ENCODE peak calls at places on chromosomes 16 and 17, in seven cellular contexts. X, I, G, V, R, H and Q are unnamed samples.

GRCh38 chr16:48365601-48366164 is 19.5 kb downstream of the SIAH1 start:
- DNase-seq in H (peak), R (peak), V (peak), G (peak), X (peak), I (peak), Q (peak)

GRCh38 chr17:18027280-18027679 is 11.7 kb downstream of the ATPAF2 start:
- DNase-seq in G (no peak), I (no peak), V (no peak), H (no peak), X (no peak), R (no peak), Q (no peak)

GRCh38 chr17:3546997-3547396 is 10.6 kb downstream of the TRPV3 start:
- DNase-seq in V (no peak), H (no peak), R (no peak), G (peak), X (no peak), I (no peak), Q (no peak)

GRCh38 chr17:69975808-69976207 is 99.2 kb upstream of the KCNJ16 start:
- DNase-seq in H (no peak), G (no peak), X (no peak), I (no peak), R (no peak), V (no peak), Q (no peak)

GRCh38 chr16:89155851-89156739 is 15.5 kb upstream of the CDH15 start:
- DNase-seq in V (no peak), I (no peak), X (no peak), R (no peak), H (no peak), G (no peak), Q (peak)

GRCh38 chr17:3718251-3718650 is 5.5 kb upstream of the HASPIN start:
- DNase-seq in G (no peak), R (no peak), V (no peak), I (no peak), H (no peak), X (no peak), Q (no peak)

GRCh38 chr17:13597723-13598347 is 3.9 kb downstream of the HS3ST3A1 start:
- DNase-seq in H (no peak), R (no peak), X (peak), I (peak), V (peak), G (no peak), Q (peak)

GRCh38 chr17:40075216-40076100 is 12.7 kb downstream of the THRA start:
- DNase-seq in I (peak), R (peak), V (peak), H (no peak), X (no peak), G (peak), Q (peak)

GRCh38 chr17:59527325-59527917 is 38.0 kb upstream of the DHX40 start:
- DNase-seq in G (no peak), R (no peak), I (no peak), X (no peak), H (no peak), V (no peak), Q (no peak)

GRCh38 chr16:78200623-78201096 is 101.2 kb downstream of the WWOX start:
- DNase-seq in X (no peak), V (no peak), R (no peak), H (no peak), I (no peak), G (no peak), Q (no peak)

GRCh38 chr17:43210576-43210975 is 1.1 kb upstream of the TMEM106A start:
- DNase-seq in R (no peak), G (no peak), X (no peak), V (no peak), H (no peak), I (no peak), Q (no peak)

GRCh38 chr17:81481011-81481799 is 31.4 kb downstream of the ACTG1 start:
- DNase-seq in I (peak), V (peak), G (no peak), R (peak), H (no peak), X (peak), Q (peak)
- H3K4me3 ChIP-seq in I (peak), V (peak), G (peak), R (peak), H (peak), X (peak), Q (peak)

GRCh38 chr17:41496803-41497484 is 7.2 kb upstream of the KRT36 start:
- DNase-seq in V (peak), G (no peak), X (peak), H (peak), I (peak), R (peak), Q (peak)
- TF ChIP-seq CTCF in V (peak), G (peak), X (peak), H (peak), I (peak), R (peak), Q (peak)

GRCh38 chr16:67182288-67182687 is 1.5 kb downstream of the MATCAP1 start:
- DNase-seq in R (no peak), V (no peak), X (no peak), H (no peak), I (no peak), G (no peak), Q (no peak)
- H3K4me3 ChIP-seq in R (no peak), V (no peak), X (no peak), H (no peak), I (no peak), G (no peak), Q (no peak)

DNA sequence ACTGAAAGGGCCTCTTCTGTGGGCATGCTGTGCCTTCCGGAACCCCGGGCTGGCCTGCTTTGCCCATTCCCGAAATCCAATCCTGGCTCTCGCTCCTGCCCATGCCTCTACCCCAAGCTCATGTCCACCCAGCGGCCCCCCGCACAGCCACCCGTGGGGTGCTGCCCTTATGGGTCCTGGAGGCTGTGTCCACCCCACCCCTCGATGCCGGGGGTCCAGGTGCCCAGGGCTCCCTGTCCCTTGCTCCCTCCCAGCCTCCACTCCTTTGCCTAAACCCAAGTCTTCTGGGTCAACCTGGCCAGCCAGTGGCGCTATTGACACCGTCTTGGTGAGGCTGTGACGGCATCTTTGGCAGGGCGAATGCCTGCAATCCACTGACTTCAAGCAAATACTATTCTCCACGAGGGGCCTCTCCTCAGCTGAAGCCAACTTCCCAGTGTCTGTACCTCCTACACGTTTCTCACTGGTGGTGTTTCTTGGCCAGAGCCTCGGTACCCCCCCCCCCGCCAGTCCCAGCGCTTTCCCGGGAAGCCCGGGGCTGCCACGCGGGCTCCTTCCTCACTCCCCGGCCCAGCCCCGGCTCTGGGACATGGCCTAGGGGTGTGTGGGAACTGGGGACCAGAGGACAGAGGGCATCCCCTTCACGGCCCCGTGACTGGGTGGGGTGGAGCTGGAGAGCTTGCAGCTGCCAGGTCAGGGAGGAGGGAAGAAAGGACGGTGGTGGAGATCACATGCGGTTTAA is 12.2 kb upstream of the DUS1L start:
- DNase-seq in R (no peak), H (no peak), X (no peak), I (peak), V (no peak), G (no peak), Q (peak)
- TF ChIP-seq CTCF in R (no peak), H (peak), X (no peak), I (no peak), V (no peak), G (no peak), Q (no peak)

DNA sequence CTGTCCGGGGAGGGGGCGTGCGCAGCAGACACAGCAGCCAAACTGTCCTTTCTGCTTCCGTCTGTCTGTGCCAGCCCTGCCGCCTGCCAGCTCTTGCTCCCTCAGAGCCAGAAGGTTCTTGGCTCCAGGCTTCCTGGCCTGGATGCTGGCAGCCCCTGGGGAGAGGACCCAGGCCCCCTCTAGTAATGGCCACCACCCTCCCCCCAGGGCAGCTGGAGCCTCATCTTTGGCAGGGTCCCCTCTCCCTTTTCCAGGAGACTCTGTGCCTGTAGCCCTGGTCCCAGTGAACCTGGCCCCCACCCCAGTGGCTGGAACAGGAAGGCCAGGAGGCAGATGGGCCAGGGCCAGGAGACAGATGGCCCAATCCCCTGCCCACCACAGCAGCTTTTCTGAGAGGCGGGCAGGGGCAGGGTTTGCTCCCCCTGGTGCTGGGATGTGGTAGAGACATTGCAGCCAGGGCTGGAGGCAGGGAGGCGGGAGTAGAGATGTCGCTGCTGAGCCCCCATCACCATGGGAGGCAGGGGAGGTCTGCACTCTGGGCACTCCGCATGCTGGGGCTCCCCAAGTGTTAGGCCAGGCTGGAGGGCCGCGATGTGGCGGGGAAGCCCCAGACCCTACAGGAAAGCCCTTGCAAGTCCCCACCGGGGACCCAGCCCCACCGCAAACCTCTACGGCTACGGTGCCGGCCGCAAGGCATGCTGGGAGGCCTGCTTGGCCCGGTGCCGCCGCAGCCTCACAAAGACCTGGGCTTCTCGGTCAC is 16.7 kb downstream of the UNC13D start:
- DNase-seq in G (no peak), R (peak), H (peak), X (peak), I (peak), V (peak), Q (peak)
- H3K4me3 ChIP-seq in G (peak), R (peak), H (peak), X (no peak), I (no peak), V (peak), Q (no peak)

GRCh38 chr17:67488768-67489167 is 111.7 kb downstream of the PITPNC1 start:
- DNase-seq in I (no peak), H (no peak), V (no peak), G (no peak), R (no peak), X (no peak), Q (no peak)

GRCh38 chr17:67488161-67488560 is 111.1 kb downstream of the PITPNC1 start:
- DNase-seq in R (peak), V (peak), H (no peak), X (no peak), I (peak), G (no peak), Q (no peak)

GRCh38 chr17:67490471-67490870 is 113.4 kb downstream of the PITPNC1 start:
- DNase-seq in H (peak), X (no peak), R (no peak), G (no peak), I (no peak), V (no peak), Q (no peak)

GRCh38 chr17:67489273-67489672 is 112.2 kb downstream of the PITPNC1 start:
- DNase-seq in I (no peak), X (no peak), V (no peak), H (no peak), R (no peak), G (no peak), Q (no peak)

GRCh38 chr17:67487506-67487905 is 110.4 kb downstream of the PITPNC1 start:
- DNase-seq in V (no peak), R (no peak), I (peak), X (no peak), H (no peak), G (no peak), Q (no peak)
- TF ChIP-seq CTCF in V (no peak), R (no peak), I (no peak), X (no peak), H (no peak), G (no peak), Q (no peak)

GRCh38 chr17:51029142-51029541 is 91.5 kb downstream of the SPAG9 start:
- DNase-seq in X (no peak), R (no peak), I (no peak), G (no peak), V (no peak), H (no peak), Q (no peak)
- H3K4me3 ChIP-seq in X (no peak), R (no peak), I (no peak), G (peak), V (no peak), H (no peak), Q (no peak)

DNA sequence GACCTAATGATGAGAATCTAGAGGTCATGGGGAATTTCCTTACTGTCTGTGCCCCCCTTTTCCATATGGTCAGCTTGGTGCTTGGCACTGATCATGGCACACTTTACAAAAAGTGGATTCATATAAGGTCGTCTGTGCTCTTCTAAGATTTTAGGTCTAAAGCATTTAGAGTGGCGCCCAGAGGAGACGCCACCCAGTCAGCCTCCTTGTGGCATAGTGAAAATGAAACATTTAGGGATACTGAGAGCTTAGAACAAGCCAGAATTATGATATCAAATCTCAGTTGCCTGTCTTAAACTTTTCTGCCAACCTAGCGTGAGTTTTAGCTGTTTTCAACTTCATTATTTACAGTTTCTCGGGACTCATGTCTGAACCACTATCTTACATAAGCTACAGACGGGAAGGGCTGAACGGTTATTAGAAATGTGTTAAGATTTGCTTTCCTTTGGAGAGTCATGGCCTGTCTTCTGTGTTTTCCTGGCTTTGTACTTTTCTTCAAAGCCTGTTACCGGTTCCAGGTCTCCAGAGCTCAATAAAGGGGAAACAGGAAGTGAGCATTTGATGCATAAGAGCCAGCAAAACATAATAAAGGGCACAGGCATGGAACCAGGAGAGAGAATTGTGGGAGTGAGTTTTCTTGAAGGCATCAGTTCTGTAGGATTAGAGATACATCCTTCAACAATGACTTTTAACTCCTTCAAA is 13.7 kb downstream of the ZNRF1 start:
- DNase-seq in G (no peak), H (no peak), I (no peak), V (no peak), R (no peak), X (no peak), Q (no peak)
- TF ChIP-seq CTCF in G (no peak), H (no peak), I (no peak), V (no peak), R (no peak), X (no peak), Q (no peak)

GRCh38 chr16:1548234-1548633 is 14.8 kb downstream of the TMEM204 start:
- DNase-seq in G (no peak), R (no peak), I (peak), H (no peak), V (peak), X (no peak), Q (no peak)

GRCh38 chr16:1542533-1542932 is 9.1 kb downstream of the TMEM204 start:
- DNase-seq in G (no peak), X (no peak), H (no peak), V (no peak), I (no peak), R (no peak), Q (no peak)

GRCh38 chr16:1543085-1543896 is 9.8 kb downstream of the TMEM204 start:
- DNase-seq in I (peak), H (peak), V (peak), R (peak), X (peak), G (no peak), Q (peak)

GRCh38 chr16:1546430-1546829 is 13.0 kb downstream of the TMEM204 start:
- DNase-seq in V (no peak), H (no peak), I (no peak), G (no peak), X (no peak), R (no peak), Q (no peak)

GRCh38 chr16:1545044-1545736 is 11.7 kb downstream of the TMEM204 start:
- DNase-seq in X (no peak), G (no peak), R (no peak), V (peak), I (peak), H (no peak), Q (no peak)
- H3K4me3 ChIP-seq in X (no peak), G (peak), R (peak), V (peak), I (no peak), H (no peak), Q (no peak)